ENCODE peak calls at places on chromosomes 11 and 22, in ten cellular contexts. P is bronchial epithelial cell, O is left ventricle myocardium inferior, C is PC-9, Q is fibroblast of mammary gland, R is MCF 10A, N is right atrium auricular region, L is right lobe of liver, M is RWPE1, Y is BJ. X is an unnamed sample.

GRCh38 chr22:25119609-25120008 is 80.0 kb upstream of the CRYBB3 start:
- DNase-seq in L (no peak), P (no peak), C (no peak), Y (no peak), R (no peak), N (no peak), M (no peak), O (no peak), Q (no peak), X (no peak)

GRCh38 chr22:39242809-39243442 is 1.9 kb downstream of the PDGFB start:
- DNase-seq in C (peak; percentile 91), O (no peak), P (no peak), M (peak; percentile 45), R (no peak), Q (no peak), Y (no peak), L (no peak), N (no peak), X (no peak)

GRCh38 chr22:49590381-49590780 is 237.3 kb downstream of the BRD1 start:
- DNase-seq in Y (no peak), Q (no peak), P (no peak), R (no peak), L (no peak), C (no peak), N (no peak), M (no peak), O (no peak), X (no peak)

GRCh38 chr11:64339754-64340408 is at the start of gene CCDC88B:
- DNase-seq in Y (no peak), N (no peak), O (peak; percentile 65), L (peak; percentile 68), Q (no peak), C (no peak), R (no peak), P (no peak), M (no peak), X (peak; percentile 89)

GRCh38 chr11:104122008-104122635 is 41.8 kb downstream of the PDGFD start:
- DNase-seq in Y (no peak), L (no peak), O (no peak), P (no peak), R (no peak), N (no peak), C (no peak), M (no peak), Q (no peak), X (no peak)

GRCh38 chr11:130403301-130403804 is 25.1 kb downstream of the ADAMTS8 start:
- DNase-seq in P (peak; percentile 94), L (no peak), O (peak; percentile 53), M (peak; percentile 67), N (peak; percentile 69), Y (peak; percentile 61), Q (peak; percentile 97), C (peak; percentile 35), R (peak; percentile 64), X (no peak)

GRCh38 chr11:29306527-29306926 is 710.3 kb downstream of the KCNA4 start:
- DNase-seq in P (peak; percentile 47), R (peak; percentile 40), L (no peak), N (no peak), Q (peak; percentile 77), M (no peak), Y (peak; percentile 76), O (no peak), C (peak; percentile 38), X (no peak)

GRCh38 chr11:95016133-95016532 is 8.9 kb upstream of the KDM4E start:
- DNase-seq in P (no peak), M (no peak), O (no peak), C (no peak), Q (no peak), R (no peak), N (no peak), Y (no peak), L (no peak), X (no peak)

GRCh38 chr11:6505577-6506240 is 8.6 kb downstream of the DNHD1 start:
- DNase-seq in O (no peak), R (peak; percentile 64), N (no peak), Y (peak; percentile 27), P (peak; percentile 93), L (no peak), Q (peak; percentile 92), C (no peak), M (peak; percentile 74), X (peak; percentile 45)

GRCh38 chr11:110337570-110338193 is 41.3 kb upstream of the RDX start:
- DNase-seq in Y (no peak), N (peak; percentile 26), Q (peak; percentile 12), M (peak; percentile 46), L (no peak), C (peak; percentile 73), O (no peak), P (peak; percentile 92), R (peak; percentile 11), X (no peak)

GRCh38 chr22:24805790-24806662 is at the start of gene SGSM1:
- DNase-seq in N (peak; percentile 77), L (peak; percentile 88), Y (no peak), O (peak; percentile 85), M (peak; percentile 67), R (peak; percentile 48), P (peak; percentile 12), C (peak; percentile 68), Q (peak; percentile 17), X (peak; percentile 95)

GRCh38 chr11:12668166-12668565 is 6.1 kb upstream of the TEAD1 start:
- DNase-seq in P (no peak), N (no peak), O (no peak), R (no peak), L (no peak), Q (no peak), C (no peak), M (no peak), Y (no peak), X (no peak)

GRCh38 chr11:13271060-13271693 is 6.4 kb upstream of the BMAL1 start:
- DNase-seq in R (no peak), Y (no peak), Q (no peak), N (no peak), M (no peak), C (no peak), O (no peak), P (no peak), L (no peak), X (no peak)

DNA sequence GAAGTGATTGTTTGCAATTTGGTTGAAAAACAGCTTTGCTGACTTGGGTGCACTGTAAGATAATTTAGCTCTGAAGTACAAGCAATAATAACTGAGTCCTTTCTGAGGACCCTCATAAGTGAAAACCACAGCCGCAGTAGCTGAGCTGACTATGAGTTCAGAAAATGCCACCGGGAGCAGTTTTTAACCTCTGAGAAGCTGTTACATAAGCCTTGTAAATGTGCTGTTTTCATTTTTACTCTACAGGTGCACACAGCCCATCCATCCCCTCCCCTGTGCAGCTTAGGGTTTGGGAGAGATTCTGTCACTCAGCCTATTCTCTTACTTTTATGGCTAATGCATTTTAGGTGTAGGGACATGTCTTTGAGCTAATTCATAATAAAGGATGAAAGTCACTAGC is 255.5 kb upstream of the C11orf87 start:
- DNase-seq in C (no peak), R (no peak), L (no peak), O (no peak), Q (no peak), N (no peak), P (no peak), Y (no peak), M (no peak), X (no peak)
- TF ChIP-seq CTCF in C (no peak), R (no peak), L (no peak), O (no peak), Q (no peak), N (no peak), P (no peak), Y (no peak), M (no peak), X (no peak)

GRCh38 chr11:47551086-47551485 is 1.8 kb downstream of the CELF1 start:
- DNase-seq in N (no peak), O (no peak), L (no peak), P (peak; percentile 36), R (peak; percentile 46), M (no peak), Y (no peak), C (no peak), Q (peak; percentile 58), X (peak; percentile 47)
- TF ChIP-seq CTCF in N (no peak), O (peak; percentile 35), L (peak; percentile 26), P (peak; percentile 45), R (peak; percentile 21), M (peak; percentile 12), Y (peak; percentile 49), C (peak; percentile 48), Q (peak; percentile 51), X (no peak)

DNA sequence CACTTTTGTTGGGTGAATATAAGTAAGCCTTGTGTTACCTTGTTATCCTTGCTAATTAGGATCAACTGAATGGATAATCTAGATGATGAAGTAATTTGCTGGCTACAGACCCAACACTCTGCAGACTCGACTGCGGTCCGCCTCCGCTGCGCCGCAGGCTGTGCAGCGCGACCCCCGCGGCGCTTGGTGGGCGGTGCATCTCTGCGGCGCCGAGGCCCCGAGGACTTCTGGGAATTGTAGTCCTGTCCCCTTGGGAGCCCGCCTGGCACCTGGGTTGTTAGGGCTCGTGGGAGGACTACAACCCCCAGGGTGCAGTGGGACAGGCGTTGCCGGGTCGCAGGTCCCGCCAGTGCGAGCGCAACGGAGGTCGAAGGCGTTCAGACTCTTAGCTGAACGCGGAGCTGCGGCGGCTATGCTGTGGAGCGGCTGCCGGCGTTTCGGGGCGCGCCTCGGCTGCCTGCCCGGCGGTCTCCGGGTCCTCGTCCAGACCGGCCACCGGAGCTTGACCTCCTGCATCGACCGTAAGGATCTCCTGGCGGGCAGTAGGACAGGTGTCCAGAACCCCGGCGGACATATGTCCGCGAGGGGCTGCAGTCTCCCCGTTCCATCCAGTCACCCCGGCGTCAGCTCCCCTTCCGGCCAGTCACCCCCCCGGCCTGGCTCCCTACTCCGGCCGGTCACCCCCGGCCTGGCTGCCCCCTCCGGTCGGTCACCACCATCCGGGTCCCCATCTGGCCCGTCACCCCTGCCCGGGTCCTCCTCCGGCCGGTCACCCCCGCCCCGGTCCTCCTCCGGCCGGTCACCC is at the start of the genes ACAD8 and THYN1:
- DNase-seq in L (peak; percentile 97), Q (peak; percentile 96), N (peak; percentile 96), Y (peak; percentile 72), O (peak; percentile 97), P (peak; percentile 90), R (peak; percentile 97), M (peak; percentile 98), C (peak; percentile 92), X (peak; percentile 99)
- TF ChIP-seq CTCF in L (peak; percentile 40), Q (no peak), N (peak; percentile 49), Y (peak; percentile 6), O (peak; percentile 65), P (peak; percentile 10), R (no peak), M (no peak), C (peak; percentile 39), X (no peak)

DNA sequence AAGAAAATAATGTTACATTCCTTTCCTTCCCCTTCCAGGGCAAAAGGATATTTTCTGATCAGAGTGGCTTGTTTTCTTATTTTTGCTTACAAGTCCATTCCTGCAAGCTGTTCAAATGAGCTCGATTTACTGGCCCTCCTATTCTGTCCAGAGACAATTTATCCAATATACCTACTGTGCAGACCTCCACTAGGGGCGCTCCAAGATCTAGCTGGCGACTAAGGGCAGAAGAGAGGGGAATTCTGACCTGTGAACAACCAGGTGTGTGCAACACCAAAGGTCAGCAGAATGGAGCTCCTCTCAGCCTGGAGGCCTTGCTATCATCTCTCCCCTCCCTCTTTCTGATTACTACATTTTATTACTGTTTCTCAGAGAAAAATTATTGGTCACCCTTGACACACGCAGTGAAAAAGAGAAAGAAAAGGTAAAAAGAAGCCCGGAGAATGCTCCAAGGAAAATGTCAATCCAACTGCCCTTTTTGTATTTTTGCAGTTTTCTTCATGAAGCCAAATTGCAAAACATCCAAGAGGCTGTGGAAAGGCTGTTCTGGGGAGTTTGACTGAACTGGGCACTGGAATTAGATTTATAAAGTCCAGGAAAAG is 3.2 kb downstream of the SEZ6L start:
- DNase-seq in N (no peak), P (peak; percentile 30), C (peak; percentile 5), M (peak; percentile 22), L (peak; percentile 35), Y (no peak), Q (peak; percentile 13), R (peak; percentile 18), O (no peak), X (peak; percentile 65)
- TF ChIP-seq CTCF in N (peak; percentile 62), P (peak; percentile 55), C (peak; percentile 80), M (peak; percentile 75), L (peak; percentile 50), Y (peak; percentile 76), Q (peak; percentile 51), R (peak; percentile 54), O (peak; percentile 66), X (peak; percentile 74)